ENCODE peak calls at places on chromosomes 5 and 9, in four cellular contexts. E is PC-9, C is OCI-LY7, T is GM23248. D is an unnamed sample.
A peak's percentile ranks its signal among the peaks of the same experiment; 100 is the strongest.

GRCh38 chr9:92762781-92763708 is 1.6 kb downstream of the BICD2 start:
- DNase-seq in E (no peak), C (peak; percentile 51), T (peak; percentile 43), D (no peak)

GRCh38 chr5:77087484-77088291 is 603 bp upstream of the ZBED3 start:
- DNase-seq in E (peak; percentile 3), C (no peak), T (no peak), D (peak; percentile 32)

GRCh38 chr5:125812631-125813030 is 610.6 kb upstream of the GRAMD2B start:
- DNase-seq in E (no peak), C (no peak), T (no peak), D (no peak)

GRCh38 chr5:159737263-159737662 is 179.0 kb upstream of the ADRA1B start:
- DNase-seq in E (no peak), C (no peak), T (no peak), D (no peak)

GRCh38 chr9:137619240-137620090 is 660 bp downstream of the EHMT1 start:
- DNase-seq in E (peak; percentile 40), C (peak; percentile 59), T (peak; percentile 76), D (peak; percentile 60)

GRCh38 chr9:33852216-33852826 is 35.4 kb downstream of the UBE2R2 start:
- DNase-seq in E (peak; percentile 35), C (peak; percentile 74), T (peak; percentile 79), D (peak; percentile 61)

GRCh38 chr5:86407711-86408110 is 210.0 kb upstream of the COX7C start:
- DNase-seq in E (no peak), C (no peak), T (no peak), D (no peak)

GRCh38 chr9:133126697-133127339 is 5.8 kb upstream of the RALGDS start:
- DNase-seq in E (no peak), C (no peak), T (peak; percentile 66), D (no peak)

GRCh38 chr5:77133061-77133758 is 46.1 kb upstream of the ZBED3 start:
- DNase-seq in E (peak; percentile 56), C (no peak), T (peak; percentile 99), D (peak; percentile 66)

GRCh38 chr9:76905984-76906861 is at the start of gene PRUNE2:
- DNase-seq in E (peak; percentile 14), C (no peak), T (peak; percentile 83), D (peak; percentile 92)

GRCh38 chr5:172255444-172255843 is 28.1 kb downstream of the UBTD2 start:
- DNase-seq in E (no peak), C (no peak), T (no peak), D (no peak)

GRCh38 chr9:36189978-36190377 is 743 bp upstream of the CLTA start:
- DNase-seq in E (no peak), C (peak; percentile 17), T (peak; percentile 40), D (peak; percentile 46)

GRCh38 chr9:94802795-94803194 is 76.3 kb downstream of the AOPEP start:
- DNase-seq in E (no peak), C (no peak), T (no peak), D (no peak)

GRCh38 chr9:130051855-130052254 is 1.9 kb upstream of the GPR107 start:
- DNase-seq in E (peak; percentile 37), C (no peak), T (peak; percentile 55), D (peak; percentile 27)

GRCh38 chr5:73393606-73394489 is 54.7 kb downstream of the FOXD1 start:
- DNase-seq in E (no peak), C (no peak), T (no peak), D (peak; percentile 16)

GRCh38 chr5:145479862-145480261 is 355.3 kb downstream of the PRELID2 start:
- DNase-seq in E (no peak), C (no peak), T (peak; percentile 61), D (no peak)

GRCh38 chr5:125349432-125349831 is 603.0 kb upstream of the ZNF608 start:
- DNase-seq in E (no peak), C (no peak), T (peak; percentile 11), D (peak; percentile 35)

GRCh38 chr9:4987996-4988421 is 2.9 kb downstream of the JAK2 start:
- DNase-seq in E (peak; percentile 29), C (peak; percentile 83), T (peak; percentile 68), D (peak; percentile 78)

GRCh38 chr5:159508344-159508743 is 178.1 kb upstream of the IL12B start:
- DNase-seq in E (no peak), C (no peak), T (no peak), D (no peak)

GRCh38 chr9:131366745-131367401 is 27.0 kb upstream of the PRRC2B start:
- DNase-seq in E (peak; percentile 64), C (peak; percentile 68), T (peak; percentile 55), D (peak; percentile 69)

GRCh38 chr5:129905467-129906176 is 1.4 kb downstream of the CHSY3 start:
- DNase-seq in E (peak; percentile 12), C (no peak), T (peak; percentile 40), D (peak; percentile 51)

GRCh38 chr9:124295097-124295794 is 37.5 kb downstream of the NEK6 start:
- DNase-seq in E (no peak), C (no peak), T (no peak), D (peak; percentile 32)

GRCh38 chr5:146516151-146516475 is at the start of gene GPR151:
- DNase-seq in E (no peak), C (no peak), T (no peak), D (no peak)

GRCh38 chr5:66436721-66437120 is 159.5 kb upstream of the MAST4 start:
- DNase-seq in E (peak; percentile 2), C (peak; percentile 30), T (peak; percentile 9), D (peak; percentile 5)

GRCh38 chr9:7721291-7721690 is 78.3 kb downstream of the DMAC1 start:
- DNase-seq in E (no peak), C (no peak), T (no peak), D (no peak)

GRCh38 chr9:127897194-127897692 is 2.2 kb downstream of the ST6GALNAC6 start:
- DNase-seq in E (peak; percentile 37), C (peak; percentile 72), T (peak; percentile 86), D (peak; percentile 91)

GRCh38 chr5:172114875-172115422 is 73.1 kb downstream of the STK10 start:
- DNase-seq in E (no peak), C (peak; percentile 96), T (no peak), D (no peak)

GRCh38 chr9:134340475-134341186 is 14.4 kb downstream of the RXRA start:
- DNase-seq in E (no peak), C (no peak), T (no peak), D (no peak)

GRCh38 chr9:114370251-114370984 is 17.4 kb downstream of the AKNA start:
- DNase-seq in E (no peak), C (peak; percentile 67), T (no peak), D (no peak)

GRCh38 chr9:114369567-114370240 is 18.1 kb downstream of the AKNA start:
- DNase-seq in E (no peak), C (no peak), T (no peak), D (no peak)

GRCh38 chr9:114371343-114371985 is 16.3 kb downstream of the AKNA start:
- DNase-seq in E (no peak), C (no peak), T (no peak), D (no peak)

GRCh38 chr9:114371986-114372917 is 15.5 kb downstream of the AKNA start:
- DNase-seq in E (no peak), C (peak; percentile 81), T (peak; percentile 13), D (no peak)

GRCh38 chr9:114370985-114371335 is 16.8 kb downstream of the AKNA start:
- DNase-seq in E (no peak), C (no peak), T (no peak), D (no peak)
- H3K9me2 ChIP-seq in E (no peaks in the 10 kb centered on the region), C (no peaks in the 10 kb centered on the region), T (no peaks in the 10 kb centered on the region), D (no peaks in the 10 kb centered on the region)

DNA sequence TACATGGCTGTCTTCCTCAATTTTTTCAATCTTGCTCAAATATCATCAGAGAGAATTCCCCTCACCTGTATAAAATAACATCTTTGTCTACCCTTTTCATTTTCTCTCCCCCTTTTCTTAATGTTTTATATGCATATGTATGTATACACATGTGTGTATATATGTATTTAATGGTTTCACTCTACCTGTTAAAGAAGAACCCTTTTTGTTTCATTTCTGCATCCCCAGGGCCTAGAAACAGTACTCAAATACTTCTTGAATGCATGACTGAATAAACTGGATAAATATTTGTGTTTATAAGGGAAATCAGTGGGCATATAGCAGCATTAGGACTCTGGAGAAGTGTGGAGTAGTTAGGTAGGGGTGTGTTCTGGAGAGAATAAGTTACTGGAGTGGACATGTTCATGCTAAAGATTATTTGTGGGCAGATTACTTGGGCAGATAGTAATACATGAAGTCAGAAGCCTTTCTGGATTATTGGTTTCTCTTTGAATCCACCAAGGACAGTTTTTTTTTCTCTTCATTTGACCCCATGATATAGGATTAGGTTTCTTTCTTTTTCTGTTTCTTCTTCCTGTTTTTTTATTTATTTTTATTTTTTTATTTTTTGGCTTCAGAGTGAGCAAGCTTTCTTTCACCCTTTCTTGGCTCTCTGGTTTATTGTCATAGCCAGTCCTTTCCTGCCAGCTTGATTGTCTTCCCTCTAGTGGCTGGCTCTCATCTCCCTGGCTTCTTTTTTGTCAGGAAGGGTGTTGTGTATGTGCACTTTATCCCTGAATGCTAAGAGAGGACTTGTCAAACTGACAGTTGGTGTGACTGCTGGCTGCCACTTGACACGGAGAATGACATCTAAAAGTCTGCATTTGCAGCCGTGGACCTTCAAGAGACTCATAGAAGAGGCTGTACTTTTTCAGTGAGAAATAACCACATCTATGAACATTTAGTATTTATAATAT is 89.3 kb downstream of the ZCCHC7 start:
- DNase-seq in E (no peak), C (peak; percentile 51), T (peak; percentile 17), D (no peak)
- H3K9me2 ChIP-seq in E (no peaks in the 10 kb centered on the region), C (no peaks in the 10 kb centered on the region), T (no peaks in the 10 kb centered on the region), D (no peaks in the 10 kb centered on the region)

DNA sequence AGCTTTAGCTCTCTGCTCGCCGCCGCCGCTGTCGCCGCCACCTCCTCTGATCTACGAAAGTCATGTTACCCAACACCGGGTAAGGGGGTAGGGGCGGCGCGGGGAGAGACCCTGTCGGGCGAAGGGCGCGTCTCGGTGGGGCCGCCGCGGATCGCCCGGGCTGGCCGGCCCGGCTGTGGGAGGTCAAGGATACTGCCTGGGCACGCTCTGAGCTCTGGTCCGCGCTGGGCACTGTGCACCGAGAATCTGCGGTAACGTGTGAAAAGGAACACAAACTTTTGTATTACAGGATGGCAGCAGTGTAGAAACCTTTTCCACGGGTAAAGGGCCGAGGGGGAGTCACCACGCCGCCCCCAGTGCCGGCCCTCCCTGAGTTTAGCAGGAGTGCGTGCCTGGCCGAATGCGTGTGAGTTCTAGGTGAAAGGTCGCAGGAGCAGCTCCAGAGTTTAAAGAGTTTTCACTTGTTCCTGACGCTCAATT is at the start of gene HSDL2:
- DNase-seq in E (no peak), C (peak; percentile 33), T (peak; percentile 78), D (peak; percentile 74)
- H3K9me2 ChIP-seq in E (no peaks in the 10 kb centered on the region), C (no peaks in the 10 kb centered on the region), T (peaks cover 3% of the 10 kb centered on the region), D (no peaks in the 10 kb centered on the region)

GRCh38 chr9:82891321-82891720 is 171.6 kb downstream of the RASEF start:
- DNase-seq in E (no peak), C (no peak), T (no peak), D (no peak)

GRCh38 chr9:82890401-82890800 is 172.5 kb downstream of the RASEF start:
- DNase-seq in E (no peak), C (no peak), T (no peak), D (no peak)

GRCh38 chr9:82894961-82895902 is 167.7 kb downstream of the RASEF start:
- DNase-seq in E (no peak), C (no peak), T (no peak), D (peak; percentile 26)

GRCh38 chr9:82890865-82891264 is 172.1 kb downstream of the RASEF start:
- DNase-seq in E (no peak), C (no peak), T (no peak), D (no peak)

GRCh38 chr9:82893549-82893948 is 169.4 kb downstream of the RASEF start:
- DNase-seq in E (no peak), C (no peak), T (no peak), D (no peak)
- H3K9me2 ChIP-seq in E (no peaks in the 10 kb centered on the region), C (no peaks in the 10 kb centered on the region), T (no peaks in the 10 kb centered on the region), D (no peaks in the 10 kb centered on the region)